ENCODE peak calls at places on chromosome 9, in five cellular contexts. L, E, S, A and D are unnamed samples.

GRCh38 chr9:130942084-130942483 is 3.0 kb upstream of the FIBCD1 start:
- DNase-seq in S (no peak), A (no peak), E (no peak), L (no peak), D (no peak)

GRCh38 chr9:18811171-18811570 is 221.8 kb downstream of the SAXO1 start:
- DNase-seq in S (no peak), L (no peak), E (no peak), A (no peak), D (no peak)

GRCh38 chr9:134604834-134605233 is 36.8 kb upstream of the COL5A1 start:
- DNase-seq in L (peak), S (no peak), A (no peak), E (no peak), D (no peak)

GRCh38 chr9:136515276-136515675 is 30.6 kb downstream of the NOTCH1 start:
- DNase-seq in E (no peak), S (no peak), A (no peak), L (no peak), D (no peak)

GRCh38 chr9:77952641-77953341 is 78.8 kb downstream of the GNAQ start:
- DNase-seq in S (no peak), E (no peak), A (peak), L (no peak), D (no peak)

GRCh38 chr9:1839984-1840383 is 175.2 kb upstream of the SMARCA2 start:
- DNase-seq in E (no peak), S (no peak), A (no peak), L (no peak), D (no peak)

GRCh38 chr9:113185271-113185670 is 34.5 kb downstream of the SLC31A2 start:
- DNase-seq in E (no peak), A (peak), S (no peak), L (no peak), D (no peak)

GRCh38 chr9:124139001-124139400 is 118.7 kb upstream of the NEK6 start:
- DNase-seq in A (peak), S (no peak), L (no peak), E (no peak), D (peak)

GRCh38 chr9:132671620-132672412 is 1.6 kb downstream of the GTF3C4 start:
- DNase-seq in S (no peak), E (no peak), L (no peak), A (no peak), D (peak)

GRCh38 chr9:107221321-107221720 is 61.8 kb upstream of the RAD23B start:
- DNase-seq in E (no peak), A (no peak), L (no peak), S (no peak), D (no peak)

GRCh38 chr9:7093040-7093439 is 335.3 kb downstream of the KDM4C start:
- DNase-seq in E (no peak), L (no peak), S (no peak), A (no peak), D (no peak)

GRCh38 chr9:87603854-87604490 is 106.3 kb downstream of the DAPK1 start:
- DNase-seq in A (no peak), L (no peak), S (no peak), E (no peak), D (no peak)